ENCODE peak calls at places on chromosomes 3 and 15, in seven cellular contexts. M is breast epithelium, J is uterus, B is adrenal gland, W is A549, L is sigmoid colon, Y is transverse colon. S is an unnamed sample.
A peak's percentile ranks its signal among the peaks of the same experiment; 100 is the strongest.

GRCh38 chr3:138042043-138042442 is 32.1 kb downstream of the CLDN18 start:
- DNase-seq in M (no peak), J (no peak), B (no peak), W (no peak), L (no peak), Y (no peak), S (no peak)

GRCh38 chr3:123317716-123318115 is 116.0 kb downstream of the SEC22A start:
- DNase-seq in M (no peak), J (no peak), B (no peak), W (no peak), L (no peak), Y (no peak), S (no peak)

GRCh38 chr3:42214565-42215283 is 51.3 kb downstream of the CCK start:
- DNase-seq in M (no peak), J (no peak), B (no peak), W (no peak), L (no peak), Y (no peak), S (no peak)

GRCh38 chr3:190671658-190672057 is 157.8 kb downstream of the IL1RAP start:
- DNase-seq in M (no peak), J (no peak), B (no peak), W (no peak), L (no peak), Y (no peak), S (no peak)

GRCh38 chr3:84601303-84601702 is 357.5 kb upstream of the CADM2 start:
- DNase-seq in M (no peak), J (no peak), B (no peak), W (no peak), L (no peak), Y (no peak), S (no peak)

GRCh38 chr15:73979636-73980035 is 12.5 kb downstream of the STOML1 start:
- DNase-seq in M (no peak), J (no peak), B (no peak), W (no peak), L (peak; percentile 48), Y (no peak), S (no peak)

GRCh38 chr15:90062729-90063684 is 39.3 kb downstream of the IDH2 start:
- DNase-seq in M (peak; percentile 39), J (no peak), B (peak; percentile 53), W (no peak), L (no peak), Y (no peak), S (no peak)

GRCh38 chr3:188520466-188520865 is 366.5 kb downstream of the LPP start:
- DNase-seq in M (no peak), J (no peak), B (no peak), W (no peak), L (no peak), Y (no peak), S (no peak)

GRCh38 chr3:194689493-194689901 is 3.8 kb downstream of the FAM43A start:
- DNase-seq in M (no peak), J (peak; percentile 50), B (no peak), W (no peak), L (no peak), Y (no peak), S (peak; percentile 45)

GRCh38 chr3:172939651-172940293 is 189.2 kb downstream of the ECT2 start:
- DNase-seq in M (no peak), J (no peak), B (no peak), W (no peak), L (no peak), Y (no peak), S (no peak)

GRCh38 chr15:94887406-94887805 is 656.0 kb downstream of the MCTP2 start:
- DNase-seq in M (no peak), J (no peak), B (no peak), W (no peak), L (no peak), Y (no peak), S (no peak)

GRCh38 chr15:63623231-63623969 is 26.2 kb downstream of the FBXL22 start:
- DNase-seq in M (no peak), J (no peak), B (no peak), W (no peak), L (no peak), Y (no peak), S (no peak)

GRCh38 chr15:69812881-69813280 is 284.8 kb downstream of the TLE3 start:
- DNase-seq in M (no peak), J (no peak), B (no peak), W (no peak), L (no peak), Y (peak; percentile 14), S (no peak)

GRCh38 chr15:51062736-51063135 is 32.0 kb downstream of the TNFAIP8L3 start:
- DNase-seq in M (no peak), J (no peak), B (no peak), W (no peak), L (no peak), Y (no peak), S (no peak)

GRCh38 chr15:69876030-69876429 is 221.7 kb downstream of the TLE3 start:
- DNase-seq in M (no peak), J (no peak), B (no peak), W (no peak), L (no peak), Y (no peak), S (no peak)

GRCh38 chr15:32124726-32125125 is 94.4 kb downstream of the CHRNA7 start:
- DNase-seq in M (no peak), J (no peak), B (no peak), W (no peak), L (no peak), Y (no peak), S (no peak)

GRCh38 chr3:16249336-16249735 is 15.4 kb downstream of the DPH3 start:
- DNase-seq in M (no peak), J (no peak), B (no peak), W (peak; percentile 41), L (no peak), Y (no peak), S (no peak)

GRCh38 chr3:190533511-190534282 is 19.8 kb downstream of the IL1RAP start:
- DNase-seq in M (peak; percentile 95), J (peak; percentile 59), B (peak; percentile 72), W (peak; percentile 43), L (peak; percentile 78), Y (peak; percentile 25), S (peak; percentile 81)

GRCh38 chr3:45597166-45597565 is 2.6 kb downstream of the LIMD1 start:
- DNase-seq in M (no peak), J (no peak), B (peak; percentile 18), W (no peak), L (no peak), Y (peak; percentile 24), S (peak; percentile 40)

GRCh38 chr3:136473716-136474326 is 223.7 kb downstream of the PCCB start:
- DNase-seq in M (no peak), J (no peak), B (no peak), W (no peak), L (no peak), Y (no peak), S (no peak)

GRCh38 chr3:197372076-197372661 is 73.8 kb upstream of the DLG1 start:
- DNase-seq in M (peak; percentile 69), J (no peak), B (no peak), W (no peak), L (peak; percentile 58), Y (peak; percentile 45), S (no peak)

GRCh38 chr3:196590279-196590678 is 21.8 kb downstream of the FBXO45 start:
- DNase-seq in M (no peak), J (no peak), B (no peak), W (no peak), L (no peak), Y (no peak), S (no peak)

DNA sequence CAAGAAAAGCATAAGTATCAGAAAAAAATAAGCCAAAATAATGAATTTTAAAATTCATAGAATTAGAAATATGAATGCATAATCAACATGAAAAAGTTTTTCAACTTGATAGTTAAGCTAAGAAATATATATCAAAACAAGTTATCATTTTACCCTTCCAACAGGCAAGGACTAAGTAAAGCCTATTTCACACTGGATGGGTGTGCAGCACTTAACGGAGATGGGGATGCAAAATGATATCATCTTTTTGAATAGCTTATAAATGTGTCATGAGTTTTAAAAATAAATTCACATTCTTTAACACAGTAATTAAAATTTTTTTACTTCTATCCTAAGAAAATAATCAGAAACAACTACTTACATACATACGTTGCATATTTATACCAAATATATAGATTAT is 20.9 kb downstream of the PIK3R4 start:
- DNase-seq in M (no peak), J (no peak), B (no peak), W (no peak), L (no peak), Y (no peak), S (no peak)
- TF ChIP-seq POLR2A in M (no peak), J (no peak), B (no peak), W (no peak), L (no peak), Y (no peak), S (no peak)

DNA sequence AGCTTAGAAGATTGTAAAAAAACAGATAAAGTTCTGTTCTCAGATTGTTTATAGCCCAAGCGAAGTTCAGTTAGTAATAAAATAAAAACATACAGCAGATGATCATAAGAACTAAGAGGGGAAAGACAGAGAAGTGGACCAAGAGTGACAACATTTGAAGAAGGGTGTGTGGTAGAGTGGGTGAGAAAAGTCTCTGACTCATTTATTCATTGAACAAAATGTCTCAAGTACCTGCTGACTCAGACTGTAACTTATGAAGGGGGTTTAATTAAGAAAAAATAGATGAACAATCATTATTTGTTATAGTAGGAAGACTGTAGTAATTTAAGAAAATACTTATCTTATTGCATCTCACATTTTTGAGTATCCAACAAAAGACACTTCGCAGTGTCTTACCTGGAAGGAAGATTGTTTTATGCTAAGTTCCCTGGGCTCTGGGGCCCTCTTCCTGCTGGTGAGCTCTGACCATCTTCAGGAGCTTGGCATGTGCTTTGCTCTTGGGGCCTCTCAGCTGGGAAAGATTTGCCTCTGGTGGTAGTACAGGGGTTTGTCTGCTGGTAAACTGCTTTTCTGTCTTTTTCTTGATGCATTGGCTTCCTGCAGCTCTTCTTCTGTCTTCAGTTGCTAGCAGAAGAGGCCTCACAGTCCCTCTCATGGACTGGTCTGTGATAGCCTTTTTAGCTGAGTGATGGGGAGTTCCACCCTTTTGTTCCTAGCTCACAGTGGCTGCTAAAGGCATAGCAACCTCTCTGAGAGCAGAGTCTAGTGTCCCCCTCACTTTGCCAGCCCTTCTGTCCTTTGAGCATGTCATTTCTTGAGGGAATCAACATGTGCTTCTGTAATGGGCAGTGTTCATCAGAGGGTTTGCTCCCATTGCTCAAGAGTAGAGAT is 44.1 kb downstream of the GAP43 start:
- DNase-seq in M (no peak), J (no peak), B (no peak), W (no peak), L (no peak), Y (no peak), S (no peak)
- TF ChIP-seq CTCF in M (no peak), J (no peak), B (no peak), W (no peak), L (no peak), Y (no peak), S (no peak)

DNA sequence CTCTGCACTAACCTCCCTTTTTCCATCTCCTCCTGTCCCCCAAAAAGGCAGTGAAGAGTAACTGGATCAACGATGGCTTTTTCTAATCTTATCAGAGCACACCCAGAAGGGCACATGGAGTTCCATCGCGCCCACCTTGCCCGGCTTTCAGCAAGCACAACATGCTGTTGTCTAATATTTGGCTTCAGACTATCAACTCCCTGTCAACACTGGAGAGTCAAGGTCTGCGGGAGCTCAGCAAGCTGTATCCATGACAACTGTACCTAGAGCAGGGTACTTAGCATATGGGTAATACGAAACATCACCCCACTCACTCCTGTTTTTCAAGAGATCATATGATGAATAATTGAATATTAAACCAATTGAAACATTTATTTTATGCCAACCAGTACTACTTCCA is 417.2 kb downstream of the GABRB3 start:
- DNase-seq in M (no peak), J (no peak), B (no peak), W (no peak), L (no peak), Y (no peak), S (no peak)
- H3K9me3 ChIP-seq in M (no peaks in the 10 kb centered on the region), J (no peaks in the 10 kb centered on the region), B (no peaks in the 10 kb centered on the region), W (no peaks in the 10 kb centered on the region), L (no peaks in the 10 kb centered on the region), Y (no peaks in the 10 kb centered on the region), S (no peaks in the 10 kb centered on the region)

GRCh38 chr3:99817437-99818240 is at the start of gene CMSS1:
- DNase-seq in M (peak; percentile 87), J (peak; percentile 93), B (peak; percentile 96), W (peak; percentile 78), L (peak; percentile 97), Y (peak; percentile 96), S (peak; percentile 98)
- TF ChIP-seq POLR2A in M (peak; percentile 21), J (peak; percentile 73), B (peak; percentile 90), W (peak; percentile 83), L (peak; percentile 35), Y (peak; percentile 66), S (no peak)